ENCODE peak calls at places on chromosomes 12 and 14, in nine cellular contexts. One of them, this sample, is unnamed.

GRCh38 chr12:48300774-48301173 is 49.9 kb downstream of the ZNF641 start:
- DNase-seq in AG10803: no peak
- DNase-seq in upper lobe of left lung: no peak
- DNase-seq in astrocyte of the spinal cord: no peak
- DNase-seq in fibroblast of lung: no peak
- DNase-seq in HCT116: no peak
- DNase-seq in lower leg skin: no peak
- DNase-seq in lower lobe of right lung: no peak
- DNase-seq in keratinocyte: no peak
- DNase-seq in this sample: no peak

GRCh38 chr14:37592288-37593274 is 2.5 kb downstream of the FOXA1 start:
- DNase-seq in HCT116: no peak
- DNase-seq in keratinocyte: no peak
- DNase-seq in upper lobe of left lung: no peak
- DNase-seq in lower leg skin: no peak
- DNase-seq in lower lobe of right lung: no peak
- DNase-seq in fibroblast of lung: no peak
- DNase-seq in astrocyte of the spinal cord: no peak
- DNase-seq in AG10803: no peak
- DNase-seq in this sample: no peak

GRCh38 chr14:104749958-104750529 is 2.9 kb upstream of the SIVA1 start:
- DNase-seq in lower lobe of right lung: no peak
- DNase-seq in upper lobe of left lung: no peak
- DNase-seq in keratinocyte: no peak
- DNase-seq in astrocyte of the spinal cord: peak
- DNase-seq in fibroblast of lung: no peak
- DNase-seq in lower leg skin: no peak
- DNase-seq in AG10803: peak
- DNase-seq in HCT116: no peak
- DNase-seq in this sample: peak

GRCh38 chr12:46946137-46946536 is 120.3 kb upstream of the SLC38A4 start:
- DNase-seq in keratinocyte: peak
- DNase-seq in lower leg skin: no peak
- DNase-seq in upper lobe of left lung: no peak
- DNase-seq in lower lobe of right lung: no peak
- DNase-seq in astrocyte of the spinal cord: no peak
- DNase-seq in HCT116: no peak
- DNase-seq in fibroblast of lung: no peak
- DNase-seq in AG10803: peak
- DNase-seq in this sample: peak

GRCh38 chr12:68358532-68359485 is 26.6 kb upstream of the MDM1 start:
- DNase-seq in HCT116: peak
- DNase-seq in lower leg skin: peak
- DNase-seq in AG10803: peak
- DNase-seq in lower lobe of right lung: no peak
- DNase-seq in upper lobe of left lung: peak
- DNase-seq in fibroblast of lung: peak
- DNase-seq in astrocyte of the spinal cord: peak
- DNase-seq in keratinocyte: no peak
- DNase-seq in this sample: peak

GRCh38 chr12:5066251-5066650 is 22.6 kb downstream of the KCNA5 start:
- DNase-seq in lower leg skin: no peak
- DNase-seq in HCT116: no peak
- DNase-seq in AG10803: peak
- DNase-seq in fibroblast of lung: no peak
- DNase-seq in lower lobe of right lung: no peak
- DNase-seq in upper lobe of left lung: no peak
- DNase-seq in keratinocyte: no peak
- DNase-seq in astrocyte of the spinal cord: no peak
- DNase-seq in this sample: no peak

GRCh38 chr14:80426686-80427085 is 215.4 kb upstream of the DIO2 start:
- DNase-seq in HCT116: no peak
- DNase-seq in keratinocyte: no peak
- DNase-seq in lower leg skin: no peak
- DNase-seq in lower lobe of right lung: no peak
- DNase-seq in fibroblast of lung: peak
- DNase-seq in upper lobe of left lung: no peak
- DNase-seq in AG10803: peak
- DNase-seq in astrocyte of the spinal cord: peak
- DNase-seq in this sample: peak

GRCh38 chr14:53929871-53930685 is 26.5 kb downstream of the BMP4 start:
- DNase-seq in HCT116: peak
- DNase-seq in lower lobe of right lung: no peak
- DNase-seq in keratinocyte: no peak
- DNase-seq in fibroblast of lung: no peak
- DNase-seq in AG10803: no peak
- DNase-seq in astrocyte of the spinal cord: no peak
- DNase-seq in upper lobe of left lung: no peak
- DNase-seq in lower leg skin: no peak
- DNase-seq in this sample: peak

GRCh38 chr14:90440592-90440991 is 43.8 kb downstream of the CALM1 start:
- DNase-seq in lower lobe of right lung: no peak
- DNase-seq in astrocyte of the spinal cord: no peak
- DNase-seq in lower leg skin: no peak
- DNase-seq in fibroblast of lung: no peak
- DNase-seq in keratinocyte: no peak
- DNase-seq in HCT116: no peak
- DNase-seq in upper lobe of left lung: no peak
- DNase-seq in AG10803: no peak
- DNase-seq in this sample: no peak

GRCh38 chr14:87944987-87945604 is 47.9 kb downstream of the GALC start:
- DNase-seq in HCT116: peak
- DNase-seq in AG10803: peak
- DNase-seq in lower lobe of right lung: no peak
- DNase-seq in lower leg skin: no peak
- DNase-seq in fibroblast of lung: peak
- DNase-seq in upper lobe of left lung: no peak
- DNase-seq in keratinocyte: peak
- DNase-seq in astrocyte of the spinal cord: peak
- DNase-seq in this sample: peak

GRCh38 chr12:108302034-108302433 is 37.1 kb downstream of the CMKLR1 start:
- DNase-seq in HCT116: no peak
- DNase-seq in keratinocyte: no peak
- DNase-seq in upper lobe of left lung: no peak
- DNase-seq in astrocyte of the spinal cord: no peak
- DNase-seq in fibroblast of lung: no peak
- DNase-seq in lower lobe of right lung: peak
- DNase-seq in AG10803: no peak
- DNase-seq in lower leg skin: no peak
- DNase-seq in this sample: no peak

GRCh38 chr12:57939291-57939690 is 2.1 kb upstream of the ATP23 start:
- DNase-seq in fibroblast of lung: no peak
- DNase-seq in keratinocyte: no peak
- DNase-seq in AG10803: peak
- DNase-seq in lower lobe of right lung: no peak
- DNase-seq in HCT116: no peak
- DNase-seq in upper lobe of left lung: peak
- DNase-seq in lower leg skin: no peak
- DNase-seq in astrocyte of the spinal cord: no peak
- DNase-seq in this sample: no peak

GRCh38 chr12:18387706-18388105 is 126.4 kb downstream of the PIK3C2G start:
- DNase-seq in astrocyte of the spinal cord: no peak
- DNase-seq in lower lobe of right lung: no peak
- DNase-seq in upper lobe of left lung: no peak
- DNase-seq in keratinocyte: no peak
- DNase-seq in fibroblast of lung: no peak
- DNase-seq in lower leg skin: no peak
- DNase-seq in AG10803: no peak
- DNase-seq in HCT116: no peak
- DNase-seq in this sample: no peak

GRCh38 chr12:28164644-28165313 is 25.5 kb upstream of the CCDC91 start:
- DNase-seq in upper lobe of left lung: no peak
- DNase-seq in lower lobe of right lung: no peak
- DNase-seq in AG10803: no peak
- DNase-seq in fibroblast of lung: no peak
- DNase-seq in astrocyte of the spinal cord: no peak
- DNase-seq in HCT116: no peak
- DNase-seq in lower leg skin: no peak
- DNase-seq in keratinocyte: no peak
- DNase-seq in this sample: no peak

GRCh38 chr14:80264698-80265097 is 53.4 kb upstream of the DIO2 start:
- DNase-seq in fibroblast of lung: no peak
- DNase-seq in keratinocyte: no peak
- DNase-seq in AG10803: no peak
- DNase-seq in upper lobe of left lung: no peak
- DNase-seq in astrocyte of the spinal cord: no peak
- DNase-seq in lower leg skin: no peak
- DNase-seq in HCT116: no peak
- DNase-seq in lower lobe of right lung: no peak
- DNase-seq in this sample: no peak

GRCh38 chr12:127745466-127746220 is 521.3 kb upstream of the TMEM132C start:
- DNase-seq in AG10803: no peak
- DNase-seq in fibroblast of lung: no peak
- DNase-seq in lower lobe of right lung: no peak
- DNase-seq in HCT116: no peak
- DNase-seq in astrocyte of the spinal cord: no peak
- DNase-seq in keratinocyte: no peak
- DNase-seq in lower leg skin: no peak
- DNase-seq in upper lobe of left lung: no peak
- DNase-seq in this sample: no peak

GRCh38 chr12:115451785-115452736 is 768.1 kb upstream of the TBX3 start:
- DNase-seq in AG10803: no peak
- DNase-seq in upper lobe of left lung: no peak
- DNase-seq in lower leg skin: no peak
- DNase-seq in fibroblast of lung: no peak
- DNase-seq in lower lobe of right lung: peak
- DNase-seq in keratinocyte: no peak
- DNase-seq in astrocyte of the spinal cord: no peak
- DNase-seq in HCT116: no peak
- DNase-seq in this sample: peak

GRCh38 chr14:96058606-96059200 is 19.5 kb downstream of the C14orf132 start:
- DNase-seq in keratinocyte: no peak
- DNase-seq in astrocyte of the spinal cord: no peak
- DNase-seq in HCT116: no peak
- DNase-seq in upper lobe of left lung: no peak
- DNase-seq in AG10803: no peak
- DNase-seq in lower leg skin: no peak
- DNase-seq in lower lobe of right lung: no peak
- DNase-seq in fibroblast of lung: no peak
- DNase-seq in this sample: no peak

DNA sequence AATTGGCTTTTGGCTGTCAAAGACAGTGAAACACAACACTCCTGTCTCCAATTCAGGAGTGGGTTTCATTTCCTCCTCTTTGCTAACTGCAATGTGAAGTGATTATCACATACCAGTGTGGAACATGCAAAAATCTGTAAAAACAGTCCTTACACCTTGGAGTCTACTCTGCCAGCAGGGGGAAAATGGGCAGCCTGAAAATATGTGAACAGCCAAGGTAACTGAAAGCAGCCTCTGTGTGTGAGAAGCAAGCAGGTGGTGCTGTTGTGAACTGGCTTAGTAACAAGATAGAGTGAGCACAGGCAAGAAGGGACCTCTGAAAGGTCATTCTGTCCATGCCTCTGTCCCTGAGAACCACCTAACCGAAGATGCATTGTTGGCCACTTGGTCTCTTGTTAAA is 6.0 kb downstream of the PRMT8 start:
- DNase-seq in AG10803: no peak
- DNase-seq in astrocyte of the spinal cord: no peak
- DNase-seq in upper lobe of left lung: no peak
- DNase-seq in fibroblast of lung: no peak
- DNase-seq in keratinocyte: no peak
- DNase-seq in HCT116: peak
- DNase-seq in lower leg skin: no peak
- DNase-seq in lower lobe of right lung: no peak
- DNase-seq in this sample: no peak
- TF ChIP-seq CTCF in AG10803: no peak
- TF ChIP-seq CTCF in astrocyte of the spinal cord: no peak
- TF ChIP-seq CTCF in upper lobe of left lung: no peak
- TF ChIP-seq CTCF in fibroblast of lung: no peak
- TF ChIP-seq CTCF in keratinocyte: peak
- TF ChIP-seq CTCF in HCT116: peak
- TF ChIP-seq CTCF in lower leg skin: no peak
- TF ChIP-seq CTCF in lower lobe of right lung: no peak
- TF ChIP-seq CTCF in this sample: no peak

GRCh38 chr14:51680031-51680430 is 28.3 kb downstream of the FRMD6 start:
- DNase-seq in keratinocyte: no peak
- DNase-seq in fibroblast of lung: no peak
- DNase-seq in lower lobe of right lung: no peak
- DNase-seq in astrocyte of the spinal cord: no peak
- DNase-seq in HCT116: no peak
- DNase-seq in lower leg skin: no peak
- DNase-seq in upper lobe of left lung: no peak
- DNase-seq in AG10803: no peak
- DNase-seq in this sample: no peak
- H3K4me3 ChIP-seq in keratinocyte: no peak
- H3K4me3 ChIP-seq in fibroblast of lung: no peak
- H3K4me3 ChIP-seq in lower lobe of right lung: no peak
- H3K4me3 ChIP-seq in astrocyte of the spinal cord: no peak
- H3K4me3 ChIP-seq in HCT116: no peak
- H3K4me3 ChIP-seq in lower leg skin: no peak
- H3K4me3 ChIP-seq in upper lobe of left lung: no peak
- H3K4me3 ChIP-seq in AG10803: no peak
- H3K4me3 ChIP-seq in this sample: no peak

GRCh38 chr12:121465921-121466799 is 66.2 kb downstream of the RNF34 start:
- DNase-seq in AG10803: peak
- DNase-seq in lower lobe of right lung: no peak
- DNase-seq in astrocyte of the spinal cord: peak
- DNase-seq in keratinocyte: no peak
- DNase-seq in HCT116: no peak
- DNase-seq in fibroblast of lung: no peak
- DNase-seq in upper lobe of left lung: no peak
- DNase-seq in lower leg skin: no peak
- DNase-seq in this sample: peak
- TF ChIP-seq CTCF in AG10803: no peak
- TF ChIP-seq CTCF in lower lobe of right lung: no peak
- TF ChIP-seq CTCF in astrocyte of the spinal cord: no peak
- TF ChIP-seq CTCF in keratinocyte: no peak
- TF ChIP-seq CTCF in HCT116: no peak
- TF ChIP-seq CTCF in fibroblast of lung: no peak
- TF ChIP-seq CTCF in upper lobe of left lung: no peak
- TF ChIP-seq CTCF in lower leg skin: no peak
- TF ChIP-seq CTCF in this sample: no peak

DNA sequence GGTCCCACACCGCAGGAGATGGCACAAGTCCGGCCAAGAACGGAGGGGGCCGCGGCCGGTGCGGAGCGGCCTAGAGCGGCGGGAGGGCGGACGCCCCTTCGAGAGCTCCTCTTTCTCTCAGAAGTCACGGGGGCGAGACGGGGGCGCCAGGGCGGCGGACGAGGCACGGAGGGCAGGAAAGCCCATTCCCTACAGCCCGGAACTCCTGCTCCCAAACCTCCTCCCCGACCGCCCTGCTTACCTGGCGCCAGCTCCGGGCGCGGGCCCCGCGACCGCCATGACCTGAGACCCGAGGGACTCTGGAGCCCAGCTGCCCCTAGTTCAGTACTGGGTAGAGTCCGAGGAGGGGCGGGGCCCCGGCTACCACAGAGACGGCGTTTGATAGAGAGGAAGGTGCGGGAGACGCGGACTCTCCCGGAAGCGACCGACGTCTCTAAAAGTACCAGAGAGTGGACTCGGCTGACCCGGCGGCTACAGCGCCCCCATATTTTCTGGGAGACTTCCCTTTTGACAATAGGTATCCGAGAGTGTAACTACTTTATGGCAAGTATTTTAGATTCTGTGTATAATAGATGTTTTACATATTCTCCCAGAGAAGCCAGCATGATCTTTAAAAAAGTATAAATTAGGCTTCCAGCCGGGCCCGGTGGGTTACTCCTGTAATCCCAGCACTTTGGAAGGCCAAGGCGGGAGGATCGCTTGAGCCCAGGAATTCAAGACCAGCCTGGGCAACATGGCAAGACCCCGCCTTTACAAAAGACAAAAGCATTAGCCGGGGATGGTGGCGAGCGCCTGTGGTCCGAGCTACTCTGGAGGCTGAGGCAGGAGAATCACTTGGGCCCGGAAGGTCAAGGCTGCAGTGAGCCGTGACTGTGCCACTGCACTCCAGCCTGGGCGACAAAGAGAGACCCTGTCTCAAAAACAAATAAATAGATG is at the start of gene ABCD4:
- DNase-seq in keratinocyte: peak
- DNase-seq in upper lobe of left lung: peak
- DNase-seq in astrocyte of the spinal cord: peak
- DNase-seq in AG10803: peak
- DNase-seq in lower leg skin: peak
- DNase-seq in lower lobe of right lung: peak
- DNase-seq in fibroblast of lung: peak
- DNase-seq in HCT116: peak
- DNase-seq in this sample: peak
- H3K4me3 ChIP-seq in keratinocyte: peak
- H3K4me3 ChIP-seq in upper lobe of left lung: peak
- H3K4me3 ChIP-seq in astrocyte of the spinal cord: peak
- H3K4me3 ChIP-seq in AG10803: peak
- H3K4me3 ChIP-seq in lower leg skin: peak
- H3K4me3 ChIP-seq in lower lobe of right lung: peak
- H3K4me3 ChIP-seq in fibroblast of lung: peak
- H3K4me3 ChIP-seq in HCT116: peak
- H3K4me3 ChIP-seq in this sample: peak

This sample was measured in foreskin fibroblast.